ENCODE peak calls at places on chromosomes 3 and 15, in four cellular contexts. C is K562, M is GM12878, Y is HL-60. B is an unnamed sample.
A peak's percentile ranks its signal among the peaks of the same experiment; 100 is the strongest.

GRCh38 chr3:48024401-48024800 is 8.2 kb upstream of the MAP4 start:
- DNase-seq in Y (no peak), M (no peak), C (no peak), B (no peak)

GRCh38 chr3:39142067-39142466 is 11.3 kb downstream of the CSRNP1 start:
- DNase-seq in M (no peak), Y (no peak), C (no peak), B (no peak)

GRCh38 chr3:185824467-185825378 is at the start of gene IGF2BP2:
- DNase-seq in C (peak; percentile 85), Y (peak; percentile 52), M (no peak), B (peak; percentile 57)

GRCh38 chr15:89150762-89151305 is 62.6 kb downstream of the ABHD2 start:
- DNase-seq in M (no peak), Y (peak; percentile 66), C (no peak), B (no peak)

GRCh38 chr3:43155464-43156121 is 49.7 kb upstream of the POMGNT2 start:
- DNase-seq in M (no peak), Y (no peak), C (peak; percentile 51), B (no peak)

GRCh38 chr3:54776601-54777000 is 151.3 kb downstream of the LRTM1 start:
- DNase-seq in Y (no peak), C (no peak), M (no peak), B (no peak)

GRCh38 chr3:194023501-194024280 is 112.3 kb upstream of the HES1 start:
- DNase-seq in C (no peak), Y (no peak), M (no peak), B (no peak)

GRCh38 chr15:84400820-84401219 is 165.2 kb downstream of the GOLGA6L4 start:
- DNase-seq in C (no peak), Y (no peak), M (no peak), B (no peak)

GRCh38 chr3:68817243-68817642 is 115.1 kb downstream of the TAFA4 start:
- DNase-seq in Y (no peak), C (no peak), M (no peak), B (no peak)

GRCh38 chr15:51494411-51495314 is 127.9 kb downstream of the DMXL2 start:
- DNase-seq in Y (no peak), C (no peak), M (no peak), B (no peak)

DNA sequence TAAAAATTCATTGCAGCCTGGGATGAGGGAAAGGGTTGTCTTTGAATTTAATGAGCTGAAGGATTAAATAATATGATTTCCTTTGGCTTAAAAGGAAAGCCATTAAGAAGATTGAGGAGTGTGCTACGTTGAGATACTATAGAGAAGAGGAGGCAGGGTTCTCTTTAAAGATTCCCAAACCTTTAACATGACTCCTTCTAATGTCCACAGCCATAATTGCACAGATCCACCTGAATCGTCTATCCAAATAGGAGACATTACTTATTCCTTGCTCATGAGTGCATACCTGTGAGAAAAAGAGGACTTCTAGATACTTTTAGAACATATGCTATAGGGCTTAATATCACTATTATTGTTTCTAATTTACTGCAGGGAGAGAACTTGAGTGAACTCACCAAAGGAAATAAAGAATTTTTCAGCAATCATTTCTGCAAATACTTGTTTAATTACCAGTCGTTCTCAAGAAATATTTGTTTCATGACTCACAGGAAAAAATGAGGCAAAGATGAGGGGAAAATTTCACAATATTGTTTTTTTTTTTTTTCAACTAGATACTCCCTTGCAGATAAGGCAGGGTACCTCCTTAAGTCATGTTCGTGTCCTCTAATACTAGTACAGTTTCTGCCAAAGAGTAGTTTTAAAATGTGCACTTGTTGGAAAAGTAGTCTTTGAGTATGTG is 8.9 kb upstream of the SUCNR1 start:
- DNase-seq in C (no peak), Y (no peak), M (no peak), B (no peak)
- TF ChIP-seq SPI1 in C (no peak), Y (no peak), M (no peak), B (no peak)

GRCh38 chr15:95910643-95911212 is 419.8 kb upstream of the NR2F2 start:
- DNase-seq in C (no peak), M (no peak), Y (no peak), B (no peak)
- TF ChIP-seq SPI1 in C (no peak), M (no peak), Y (no peak), B (no peak)

DNA sequence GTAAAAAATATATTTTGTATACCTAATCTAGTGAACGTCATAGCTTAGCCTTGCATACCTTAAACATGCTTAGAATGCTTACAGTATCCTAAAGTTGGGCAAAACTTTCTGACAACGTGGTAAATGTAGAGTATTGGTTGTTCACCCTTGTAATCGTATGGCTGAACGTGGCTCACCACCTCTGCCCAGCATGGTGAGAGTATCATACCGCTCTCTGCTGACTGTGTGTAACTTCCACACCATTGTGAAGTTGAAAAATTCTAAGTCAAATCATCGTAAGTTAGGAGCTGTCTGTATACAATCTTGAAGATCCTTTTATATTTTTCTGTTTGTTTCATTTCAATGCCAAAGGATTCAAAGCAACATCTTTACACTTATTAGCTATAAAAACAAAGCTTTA is 63.5 kb upstream of the TRPC1 start:
- DNase-seq in M (no peak), C (no peak), Y (no peak), B (no peak)
- TF ChIP-seq SPI1 in M (no peak), C (no peak), Y (no peak), B (no peak)

DNA sequence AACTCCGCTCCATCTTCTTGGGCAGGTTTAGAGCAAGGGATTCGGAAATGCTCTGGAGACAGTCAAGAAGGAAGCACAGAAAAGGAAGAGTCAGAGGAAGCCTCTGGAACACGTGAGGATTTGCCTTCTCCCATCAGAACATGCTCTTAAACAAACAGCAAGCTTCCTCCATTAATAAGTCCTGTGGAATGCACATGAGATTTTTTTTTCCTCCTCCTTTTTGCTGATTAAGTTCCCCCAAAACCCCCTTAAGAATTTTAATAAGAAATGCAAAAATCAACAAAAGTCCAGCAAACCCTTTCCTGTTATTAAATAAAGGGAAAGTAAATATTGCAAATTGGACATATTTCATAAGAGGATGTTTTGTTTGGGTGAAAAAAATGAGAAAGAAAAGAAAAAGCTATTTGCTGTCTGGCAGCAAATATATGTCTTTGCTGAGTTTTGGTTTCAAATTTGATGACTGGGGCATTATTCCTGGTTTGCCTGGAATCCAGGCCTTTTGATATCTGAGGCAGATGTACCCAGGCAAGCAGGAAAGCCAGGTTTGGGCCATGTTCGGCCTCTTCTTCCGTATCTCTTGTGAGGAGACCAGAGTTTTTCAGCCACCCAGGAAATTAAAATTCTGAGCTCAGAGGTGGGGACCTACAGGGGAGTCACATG is 7.9 kb upstream of the TSEN2 start:
- DNase-seq in Y (no peak), M (no peak), C (no peak), B (no peak)
- TF ChIP-seq SPI1 in Y (no peak), M (no peak), C (no peak), B (no peak)

GRCh38 chr15:43513550-43513949 is 3.9 kb upstream of the MAP1A start:
- DNase-seq in M (no peak), Y (no peak), C (no peak), B (no peak)

GRCh38 chr15:43516185-43516584 is 1.2 kb upstream of the MAP1A start:
- DNase-seq in C (no peak), Y (no peak), M (no peak), B (no peak)

GRCh38 chr15:43516801-43517353 is 531 bp upstream of the MAP1A start:
- DNase-seq in M (no peak), C (no peak), Y (no peak), B (no peak)

GRCh38 chr15:43515731-43516130 is 1.7 kb upstream of the MAP1A start:
- DNase-seq in C (no peak), M (no peak), Y (no peak), B (no peak)

DNA sequence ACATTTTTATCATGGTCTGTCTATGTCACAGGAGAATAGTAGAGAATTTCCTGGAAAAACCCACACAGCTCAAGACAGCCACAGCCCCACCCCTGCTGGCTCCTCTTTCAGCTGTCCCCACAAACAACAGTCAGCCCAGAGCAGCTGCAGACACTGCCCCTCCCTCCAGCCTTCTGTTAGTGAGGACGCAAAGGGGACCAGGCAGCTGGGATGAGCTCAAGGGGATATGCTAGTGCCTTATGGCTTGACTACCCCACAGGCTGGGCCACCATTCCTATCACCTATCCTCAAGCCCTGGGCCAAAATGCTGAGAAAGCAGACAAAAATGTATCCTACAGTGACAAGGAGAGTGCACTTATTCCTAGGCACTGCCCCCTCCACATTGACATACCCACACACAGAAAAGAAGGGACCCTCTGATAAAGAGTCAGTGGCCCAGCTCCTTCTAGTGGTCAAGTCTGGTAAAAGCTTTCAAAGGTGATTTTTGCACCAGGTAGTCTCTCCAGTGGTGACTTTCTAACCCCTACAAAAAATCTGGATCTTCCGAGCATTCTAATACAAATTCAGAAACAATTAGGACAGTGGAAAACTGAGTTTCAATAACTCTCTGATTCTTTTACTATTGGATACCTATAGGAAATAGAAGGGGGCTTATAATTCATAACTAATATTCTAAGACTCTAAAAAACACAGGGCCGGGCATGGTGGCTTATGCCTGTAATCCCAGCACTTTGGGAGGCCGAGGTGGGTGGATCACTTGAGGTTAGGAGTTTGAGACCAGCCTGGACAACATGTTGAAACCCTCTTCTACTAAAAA is 3.0 kb upstream of the MAP1A start:
- DNase-seq in Y (no peak), C (peak; percentile 82), M (no peak), B (no peak)
- TF ChIP-seq SPI1 in Y (no peak), C (no peak), M (no peak), B (no peak)

GRCh38 chr15:68626739-68627138 is 47.9 kb downstream of the CORO2B start:
- DNase-seq in Y (no peak), C (no peak), M (no peak), B (no peak)
- TF ChIP-seq SPI1 in Y (no peak), C (no peak), M (no peak), B (no peak)